ENCODE peak calls at places on chromosomes 4 and X, in four cellular contexts. One of them, this sample, is unnamed.

GRCh38 chr4:19807505-19807904 is 444.2 kb upstream of the SLIT2 start:
- DNase-seq in activated CD8-positive, alpha-beta memory T cell treated with anti-CD3 and anti-CD28 coated beads for 4 hours: no peak
- DNase-seq in bronchial epithelial cell: peak
- DNase-seq in spleen: no peak
- DNase-seq in this sample: no peak

GRCh38 chrX:82748901-82749505 is 759.1 kb upstream of the POU3F4 start:
- DNase-seq in activated CD8-positive, alpha-beta memory T cell treated with anti-CD3 and anti-CD28 coated beads for 4 hours: no peak
- DNase-seq in bronchial epithelial cell: peak
- DNase-seq in spleen: no peak
- DNase-seq in this sample: no peak

GRCh38 chrX:146614693-146615524 is 194.7 kb upstream of the CXorf51B start:
- DNase-seq in activated CD8-positive, alpha-beta memory T cell treated with anti-CD3 and anti-CD28 coated beads for 4 hours: no peak
- DNase-seq in bronchial epithelial cell: no peak
- DNase-seq in spleen: no peak
- DNase-seq in this sample: no peak

GRCh38 chrX:139881572-139881971 is 51.3 kb downstream of the ATP11C start:
- DNase-seq in spleen: no peak
- DNase-seq in activated CD8-positive, alpha-beta memory T cell treated with anti-CD3 and anti-CD28 coated beads for 4 hours: no peak
- DNase-seq in bronchial epithelial cell: peak
- DNase-seq in this sample: no peak

GRCh38 chr4:186644737-186645261 is 78.9 kb downstream of the FAT1 start:
- DNase-seq in activated CD8-positive, alpha-beta memory T cell treated with anti-CD3 and anti-CD28 coated beads for 4 hours: no peak
- DNase-seq in spleen: no peak
- DNase-seq in bronchial epithelial cell: peak
- DNase-seq in this sample: no peak

GRCh38 chrX:45842207-45842900 is 641.7 kb upstream of the DIPK2B start:
- DNase-seq in bronchial epithelial cell: peak
- DNase-seq in spleen: no peak
- DNase-seq in activated CD8-positive, alpha-beta memory T cell treated with anti-CD3 and anti-CD28 coated beads for 4 hours: no peak
- DNase-seq in this sample: no peak

GRCh38 chr4:159401791-159402380 is 299.0 kb downstream of the RAPGEF2 start:
- DNase-seq in activated CD8-positive, alpha-beta memory T cell treated with anti-CD3 and anti-CD28 coated beads for 4 hours: no peak
- DNase-seq in spleen: no peak
- DNase-seq in bronchial epithelial cell: peak
- DNase-seq in this sample: no peak

GRCh38 chr4:6360385-6360784 is 90.7 kb downstream of the WFS1 start:
- DNase-seq in spleen: no peak
- DNase-seq in bronchial epithelial cell: no peak
- DNase-seq in activated CD8-positive, alpha-beta memory T cell treated with anti-CD3 and anti-CD28 coated beads for 4 hours: no peak
- DNase-seq in this sample: no peak

GRCh38 chr4:59223292-59223941 is 1976.7 kb upstream of the ADGRL3 start:
- DNase-seq in bronchial epithelial cell: no peak
- DNase-seq in spleen: no peak
- DNase-seq in activated CD8-positive, alpha-beta memory T cell treated with anti-CD3 and anti-CD28 coated beads for 4 hours: no peak
- DNase-seq in this sample: no peak

GRCh38 chr4:42750831-42751230 is 93.9 kb upstream of the ATP8A1 start:
- DNase-seq in activated CD8-positive, alpha-beta memory T cell treated with anti-CD3 and anti-CD28 coated beads for 4 hours: no peak
- DNase-seq in bronchial epithelial cell: no peak
- DNase-seq in spleen: no peak
- DNase-seq in this sample: no peak

GRCh38 chr4:25029479-25030282 is 1.1 kb downstream of the LGI2 start:
- DNase-seq in bronchial epithelial cell: no peak
- DNase-seq in spleen: peak
- DNase-seq in activated CD8-positive, alpha-beta memory T cell treated with anti-CD3 and anti-CD28 coated beads for 4 hours: no peak
- DNase-seq in this sample: no peak

GRCh38 chr4:93232883-93233282 is 595.7 kb upstream of the ATOH1 start:
- DNase-seq in activated CD8-positive, alpha-beta memory T cell treated with anti-CD3 and anti-CD28 coated beads for 4 hours: no peak
- DNase-seq in bronchial epithelial cell: no peak
- DNase-seq in spleen: no peak
- DNase-seq in this sample: no peak

GRCh38 chrX:136204571-136204970 is 46.6 kb downstream of the MAP7D3 start:
- DNase-seq in activated CD8-positive, alpha-beta memory T cell treated with anti-CD3 and anti-CD28 coated beads for 4 hours: no peak
- DNase-seq in bronchial epithelial cell: peak
- DNase-seq in spleen: no peak
- DNase-seq in this sample: peak

GRCh38 chr4:47271296-47271695 is 192.2 kb downstream of the COMMD8 start:
- DNase-seq in spleen: no peak
- DNase-seq in bronchial epithelial cell: no peak
- DNase-seq in activated CD8-positive, alpha-beta memory T cell treated with anti-CD3 and anti-CD28 coated beads for 4 hours: no peak
- DNase-seq in this sample: no peak

GRCh38 chr4:48767055-48767454 is 13.0 kb downstream of the FRYL start:
- DNase-seq in spleen: no peak
- DNase-seq in bronchial epithelial cell: no peak
- DNase-seq in activated CD8-positive, alpha-beta memory T cell treated with anti-CD3 and anti-CD28 coated beads for 4 hours: no peak
- DNase-seq in this sample: no peak

GRCh38 chr4:6250235-6250983 is 19.2 kb upstream of the WFS1 start:
- DNase-seq in activated CD8-positive, alpha-beta memory T cell treated with anti-CD3 and anti-CD28 coated beads for 4 hours: no peak
- DNase-seq in spleen: peak
- DNase-seq in bronchial epithelial cell: peak
- DNase-seq in this sample: no peak

GRCh38 chr4:10353110-10353509 is 104.1 kb downstream of the ZNF518B start:
- DNase-seq in spleen: no peak
- DNase-seq in activated CD8-positive, alpha-beta memory T cell treated with anti-CD3 and anti-CD28 coated beads for 4 hours: no peak
- DNase-seq in bronchial epithelial cell: peak
- DNase-seq in this sample: no peak

GRCh38 chr4:165384608-165385007 is 5.8 kb downstream of the CPE start:
- DNase-seq in activated CD8-positive, alpha-beta memory T cell treated with anti-CD3 and anti-CD28 coated beads for 4 hours: no peak
- DNase-seq in spleen: no peak
- DNase-seq in bronchial epithelial cell: peak
- DNase-seq in this sample: no peak

GRCh38 chrX:46198858-46199257 is 346.4 kb downstream of the ZNF674 start:
- DNase-seq in bronchial epithelial cell: peak
- DNase-seq in spleen: no peak
- DNase-seq in activated CD8-positive, alpha-beta memory T cell treated with anti-CD3 and anti-CD28 coated beads for 4 hours: no peak
- DNase-seq in this sample: no peak

GRCh38 chr4:180542445-180543100 is 1700.6 kb upstream of the TENM3 start:
- DNase-seq in activated CD8-positive, alpha-beta memory T cell treated with anti-CD3 and anti-CD28 coated beads for 4 hours: no peak
- DNase-seq in bronchial epithelial cell: peak
- DNase-seq in spleen: no peak
- DNase-seq in this sample: no peak

GRCh38 chr4:174999407-174999806 is 81.2 kb downstream of the ADAM29 start:
- DNase-seq in spleen: no peak
- DNase-seq in activated CD8-positive, alpha-beta memory T cell treated with anti-CD3 and anti-CD28 coated beads for 4 hours: no peak
- DNase-seq in bronchial epithelial cell: peak
- DNase-seq in this sample: no peak

GRCh38 chrX:1244164-1245076 is 24.2 kb upstream of the CSF2RA start:
- DNase-seq in activated CD8-positive, alpha-beta memory T cell treated with anti-CD3 and anti-CD28 coated beads for 4 hours: no peak
- DNase-seq in spleen: peak
- DNase-seq in bronchial epithelial cell: no peak
- DNase-seq in this sample: no peak

GRCh38 chr4:137678796-137679195 is 146.5 kb upstream of the PCDH18 start:
- DNase-seq in bronchial epithelial cell: peak
- DNase-seq in spleen: no peak
- DNase-seq in activated CD8-positive, alpha-beta memory T cell treated with anti-CD3 and anti-CD28 coated beads for 4 hours: no peak
- DNase-seq in this sample: no peak

GRCh38 chr4:4356106-4357041 is 30.5 kb upstream of the NSG1 start:
- DNase-seq in activated CD8-positive, alpha-beta memory T cell treated with anti-CD3 and anti-CD28 coated beads for 4 hours: no peak
- DNase-seq in bronchial epithelial cell: no peak
- DNase-seq in spleen: no peak
- DNase-seq in this sample: no peak

GRCh38 chr4:29375716-29376115 is 1344.5 kb upstream of the PCDH7 start:
- DNase-seq in bronchial epithelial cell: no peak
- DNase-seq in spleen: no peak
- DNase-seq in activated CD8-positive, alpha-beta memory T cell treated with anti-CD3 and anti-CD28 coated beads for 4 hours: no peak
- DNase-seq in this sample: no peak

GRCh38 chr4:76799139-76799538 is 98.8 kb downstream of the SOWAHB start:
- DNase-seq in spleen: no peak
- DNase-seq in bronchial epithelial cell: no peak
- DNase-seq in activated CD8-positive, alpha-beta memory T cell treated with anti-CD3 and anti-CD28 coated beads for 4 hours: no peak
- DNase-seq in this sample: no peak

GRCh38 chr4:90030953-90031352 is 96.2 kb upstream of the CCSER1 start:
- DNase-seq in spleen: no peak
- DNase-seq in activated CD8-positive, alpha-beta memory T cell treated with anti-CD3 and anti-CD28 coated beads for 4 hours: no peak
- DNase-seq in bronchial epithelial cell: peak
- DNase-seq in this sample: no peak

GRCh38 chr4:154743683-154744340 is at the start of gene LRAT:
- DNase-seq in bronchial epithelial cell: peak
- DNase-seq in activated CD8-positive, alpha-beta memory T cell treated with anti-CD3 and anti-CD28 coated beads for 4 hours: no peak
- DNase-seq in spleen: peak
- DNase-seq in this sample: no peak

GRCh38 chrX:129777218-129777768 is 2.5 kb upstream of the SASH3 start:
- DNase-seq in bronchial epithelial cell: peak
- DNase-seq in activated CD8-positive, alpha-beta memory T cell treated with anti-CD3 and anti-CD28 coated beads for 4 hours: peak
- DNase-seq in spleen: peak
- DNase-seq in this sample: no peak